ENCODE peak calls at places on chromosomes 1 and 21, in four cellular contexts. E, O, Q and L are unnamed samples.

GRCh38 chr1:234559152-234559916 is 50.6 kb downstream of the IRF2BP2 start:
- DNase-seq in Q (peak), O (no peak), E (no peak), L (no peak)

GRCh38 chr1:41612953-41613352 is 128.5 kb upstream of the EDN2 start:
- DNase-seq in O (no peak), Q (peak), E (no peak), L (no peak)

GRCh38 chr1:59367269-59368006 is 70.5 kb downstream of the FGGY start:
- DNase-seq in O (no peak), E (no peak), Q (peak), L (no peak)

GRCh38 chr1:157968951-157969350 is 24.5 kb upstream of the KIRREL1 start:
- DNase-seq in Q (no peak), E (no peak), O (peak), L (no peak)

GRCh38 chr21:35932232-35932911 is 128.0 kb downstream of the SETD4 start:
- DNase-seq in Q (no peak), E (peak), O (peak), L (peak)

GRCh38 chr1:185046639-185047038 is 1.3 kb downstream of the RNF2 start:
- DNase-seq in E (no peak), O (no peak), Q (no peak), L (no peak)

GRCh38 chr1:29455781-29456180 is 219.5 kb downstream of the PTPRU start:
- DNase-seq in E (no peak), Q (no peak), O (no peak), L (no peak)

GRCh38 chr1:199778324-199778955 is 249.1 kb upstream of the NR5A2 start:
- DNase-seq in O (no peak), E (no peak), Q (no peak), L (no peak)

GRCh38 chr1:240878631-240879030 is 266.7 kb upstream of the GREM2 start:
- DNase-seq in E (no peak), O (no peak), Q (no peak), L (no peak)

GRCh38 chr1:6688757-6689156 is 12.9 kb downstream of the DNAJC11 start:
- DNase-seq in E (no peak), Q (no peak), O (no peak), L (no peak)

GRCh38 chr1:2636733-2637132 is 3.9 kb upstream of the MMEL1 start:
- DNase-seq in O (no peak), Q (no peak), E (no peak), L (no peak)

GRCh38 chr1:67753776-67754525 is 69.0 kb downstream of the GADD45A start:
- DNase-seq in O (peak), Q (peak), E (no peak), L (no peak)

GRCh38 chr1:77762072-77762476 is 2.4 kb upstream of the USP33 start:
- DNase-seq in E (no peak), Q (no peak), O (peak), L (no peak)

GRCh38 chr1:40641601-40642242 is 23.8 kb downstream of the RIMS3 start:
- DNase-seq in E (no peak), O (no peak), Q (no peak), L (no peak)

GRCh38 chr1:54971317-54971791 is 9.1 kb upstream of the TMEM61 start:
- DNase-seq in E (no peak), O (peak), Q (peak), L (no peak)

GRCh38 chr1:178599745-178600144 is 86.8 kb downstream of the TEX35 start:
- DNase-seq in Q (no peak), E (no peak), O (no peak), L (no peak)

GRCh38 chr1:11569551-11569950 is 84.7 kb downstream of the FBXO2 start:
- DNase-seq in O (peak), Q (no peak), E (no peak), L (no peak)

GRCh38 chr1:246661451-246661850 is 62.8 kb upstream of the SCCPDH start:
- DNase-seq in Q (no peak), O (no peak), E (no peak), L (no peak)

GRCh38 chr1:116259665-116260064 is 113.4 kb upstream of the ATP1A1 start:
- DNase-seq in Q (no peak), O (no peak), E (no peak), L (no peak)

GRCh38 chr1:234606731-234607090 is 3.3 kb downstream of the IRF2BP2 start:
- DNase-seq in E (no peak), O (no peak), Q (no peak), L (no peak)

GRCh38 chr1:195462646-195463045 is 1145.6 kb downstream of the KCNT2 start:
- DNase-seq in Q (no peak), O (peak), E (no peak), L (no peak)

GRCh38 chr1:191608367-191608766 is 549.9 kb upstream of the RGS18 start:
- DNase-seq in E (no peak), O (peak), Q (no peak), L (no peak)

GRCh38 chr1:30700528-30701265 is 22.7 kb downstream of the MATN1 start:
- DNase-seq in O (peak), Q (no peak), E (no peak), L (no peak)

GRCh38 chr1:172321429-172321828 is 99.1 kb upstream of the C1orf105 start:
- DNase-seq in Q (no peak), O (no peak), E (no peak), L (no peak)

GRCh38 chr1:231353086-231353485 is 15.0 kb downstream of the SPRTN start:
- DNase-seq in O (no peak), Q (no peak), E (no peak), L (no peak)

GRCh38 chr1:27127419-27127818 is 27.5 kb downstream of the SLC9A1 start:
- DNase-seq in O (no peak), Q (no peak), E (no peak), L (no peak)

GRCh38 chr1:176625365-176625764 is 162.4 kb downstream of the PAPPA2 start:
- DNase-seq in Q (no peak), E (no peak), O (no peak), L (no peak)

GRCh38 chr1:225378880-225379279 is 49.0 kb downstream of the LBR start:
- DNase-seq in E (no peak), O (peak), Q (peak), L (no peak)

GRCh38 chr1:19028110-19028509 is 71.6 kb upstream of the IFFO2 start:
- DNase-seq in O (no peak), E (no peak), Q (peak), L (no peak)

GRCh38 chr1:9293512-9294439 is 1.1 kb downstream of the SPSB1 start:
- DNase-seq in Q (peak), E (no peak), O (no peak), L (no peak)

GRCh38 chr1:233473549-233474204 is 140.2 kb upstream of the KCNK1 start:
- DNase-seq in O (no peak), E (no peak), Q (peak), L (no peak)

GRCh38 chr1:205191617-205192016 is 19.9 kb downstream of the DSTYK start:
- DNase-seq in Q (no peak), O (no peak), E (no peak), L (no peak)